ENCODE peak calls at places on chromosomes 6 and 20, in eight cellular contexts. One of them, this sample, is unnamed.

GRCh38 chr6:75279418-75279817 is 5.2 kb downstream of the TMEM30A start:
- DNase-seq in stomach: no peak
- DNase-seq in ovary: no peak
- DNase-seq in heart left ventricle: no peak
- DNase-seq in psoas muscle: no peak
- DNase-seq in neural progenitor cell: no peak
- DNase-seq in mammary epithelial cell: no peak
- DNase-seq in naive thymus-derived CD4-positive, alpha-beta T cell: no peak
- DNase-seq in this sample: no peak

GRCh38 chr20:13139459-13140150 is 81.5 kb upstream of the ISM1 start:
- DNase-seq in mammary epithelial cell: no peak
- DNase-seq in psoas muscle: no peak
- DNase-seq in heart left ventricle: no peak
- DNase-seq in naive thymus-derived CD4-positive, alpha-beta T cell: no peak
- DNase-seq in ovary: no peak
- DNase-seq in stomach: no peak
- DNase-seq in neural progenitor cell: no peak
- DNase-seq in this sample: no peak

GRCh38 chr6:31908791-31909190 is 6.9 kb upstream of the ZBTB12 start:
- DNase-seq in mammary epithelial cell: peak; percentile 74
- DNase-seq in psoas muscle: no peak
- DNase-seq in ovary: no peak
- DNase-seq in stomach: no peak
- DNase-seq in neural progenitor cell: no peak
- DNase-seq in naive thymus-derived CD4-positive, alpha-beta T cell: no peak
- DNase-seq in heart left ventricle: no peak
- DNase-seq in this sample: no peak

GRCh38 chr6:157712585-157713295 is 110.3 kb upstream of the SNX9 start:
- DNase-seq in mammary epithelial cell: no peak
- DNase-seq in neural progenitor cell: no peak
- DNase-seq in heart left ventricle: no peak
- DNase-seq in stomach: no peak
- DNase-seq in ovary: no peak
- DNase-seq in psoas muscle: no peak
- DNase-seq in naive thymus-derived CD4-positive, alpha-beta T cell: no peak
- DNase-seq in this sample: no peak

GRCh38 chr20:50472693-50473610 is 37.2 kb upstream of the PTPN1 start:
- DNase-seq in stomach: no peak
- DNase-seq in neural progenitor cell: no peak
- DNase-seq in mammary epithelial cell: no peak
- DNase-seq in naive thymus-derived CD4-positive, alpha-beta T cell: no peak
- DNase-seq in psoas muscle: no peak
- DNase-seq in ovary: no peak
- DNase-seq in heart left ventricle: no peak
- DNase-seq in this sample: no peak

GRCh38 chr6:151425561-151425960 is 26.4 kb downstream of the RMND1 start:
- DNase-seq in naive thymus-derived CD4-positive, alpha-beta T cell: no peak
- DNase-seq in mammary epithelial cell: peak; percentile 60
- DNase-seq in stomach: no peak
- DNase-seq in psoas muscle: no peak
- DNase-seq in neural progenitor cell: no peak
- DNase-seq in heart left ventricle: no peak
- DNase-seq in ovary: no peak
- DNase-seq in this sample: no peak

GRCh38 chr6:165653196-165653595 is 9.8 kb downstream of the PDE10A start:
- DNase-seq in stomach: no peak
- DNase-seq in naive thymus-derived CD4-positive, alpha-beta T cell: no peak
- DNase-seq in psoas muscle: no peak
- DNase-seq in ovary: no peak
- DNase-seq in mammary epithelial cell: no peak
- DNase-seq in heart left ventricle: no peak
- DNase-seq in neural progenitor cell: no peak
- DNase-seq in this sample: no peak

GRCh38 chr6:35497571-35498406 is 910 bp upstream of the TEAD3 start:
- DNase-seq in neural progenitor cell: peak; percentile 67
- DNase-seq in heart left ventricle: peak; percentile 84
- DNase-seq in ovary: peak; percentile 90
- DNase-seq in mammary epithelial cell: peak; percentile 58
- DNase-seq in naive thymus-derived CD4-positive, alpha-beta T cell: peak; percentile 34
- DNase-seq in stomach: peak; percentile 56
- DNase-seq in psoas muscle: peak; percentile 85
- DNase-seq in this sample: peak; percentile 20

GRCh38 chr6:158978752-158979151 is 21.2 kb downstream of the RSPH3 start:
- DNase-seq in naive thymus-derived CD4-positive, alpha-beta T cell: no peak
- DNase-seq in stomach: no peak
- DNase-seq in mammary epithelial cell: peak; percentile 75
- DNase-seq in neural progenitor cell: no peak
- DNase-seq in ovary: no peak
- DNase-seq in psoas muscle: no peak
- DNase-seq in heart left ventricle: no peak
- DNase-seq in this sample: no peak

GRCh38 chr6:39493174-39493573 is 170.7 kb upstream of the KCNK16 start:
- DNase-seq in psoas muscle: no peak
- DNase-seq in heart left ventricle: no peak
- DNase-seq in stomach: no peak
- DNase-seq in naive thymus-derived CD4-positive, alpha-beta T cell: no peak
- DNase-seq in ovary: no peak
- DNase-seq in neural progenitor cell: no peak
- DNase-seq in mammary epithelial cell: no peak
- DNase-seq in this sample: no peak

GRCh38 chr6:41694815-41695536 is 40.4 kb downstream of the TFEB start:
- DNase-seq in mammary epithelial cell: no peak
- DNase-seq in naive thymus-derived CD4-positive, alpha-beta T cell: no peak
- DNase-seq in heart left ventricle: no peak
- DNase-seq in ovary: no peak
- DNase-seq in neural progenitor cell: no peak
- DNase-seq in stomach: no peak
- DNase-seq in psoas muscle: no peak
- DNase-seq in this sample: no peak

GRCh38 chr6:83605517-83605916 is 93.2 kb downstream of the PRSS35 start:
- DNase-seq in heart left ventricle: no peak
- DNase-seq in mammary epithelial cell: no peak
- DNase-seq in neural progenitor cell: peak; percentile 6
- DNase-seq in psoas muscle: no peak
- DNase-seq in ovary: no peak
- DNase-seq in stomach: no peak
- DNase-seq in naive thymus-derived CD4-positive, alpha-beta T cell: no peak
- DNase-seq in this sample: no peak

GRCh38 chr20:64063389-64064144 is 569 bp downstream of the TCEA2 start:
- DNase-seq in naive thymus-derived CD4-positive, alpha-beta T cell: no peak
- DNase-seq in ovary: peak; percentile 68
- DNase-seq in psoas muscle: no peak
- DNase-seq in neural progenitor cell: peak; percentile 56
- DNase-seq in heart left ventricle: no peak
- DNase-seq in stomach: no peak
- DNase-seq in mammary epithelial cell: no peak
- DNase-seq in this sample: peak; percentile 40

GRCh38 chr6:150667977-150668716 is 68.5 kb downstream of the PLEKHG1 start:
- DNase-seq in neural progenitor cell: peak; percentile 88
- DNase-seq in psoas muscle: peak; percentile 90
- DNase-seq in heart left ventricle: peak; percentile 90
- DNase-seq in stomach: peak; percentile 97
- DNase-seq in mammary epithelial cell: peak; percentile 93
- DNase-seq in naive thymus-derived CD4-positive, alpha-beta T cell: no peak
- DNase-seq in ovary: peak; percentile 93
- DNase-seq in this sample: peak; percentile 96

GRCh38 chr6:36724514-36725385 is 27.1 kb downstream of the RAB44 start:
- DNase-seq in ovary: peak; percentile 76
- DNase-seq in psoas muscle: peak; percentile 80
- DNase-seq in stomach: peak; percentile 89
- DNase-seq in naive thymus-derived CD4-positive, alpha-beta T cell: no peak
- DNase-seq in neural progenitor cell: peak; percentile 72
- DNase-seq in mammary epithelial cell: peak; percentile 63
- DNase-seq in heart left ventricle: peak; percentile 42
- DNase-seq in this sample: peak; percentile 86

GRCh38 chr6:79570802-79571367 is 33.7 kb upstream of the LCA5 start:
- DNase-seq in stomach: no peak
- DNase-seq in heart left ventricle: no peak
- DNase-seq in ovary: no peak
- DNase-seq in naive thymus-derived CD4-positive, alpha-beta T cell: peak; percentile 52
- DNase-seq in neural progenitor cell: no peak
- DNase-seq in psoas muscle: no peak
- DNase-seq in mammary epithelial cell: peak; percentile 36
- DNase-seq in this sample: no peak

GRCh38 chr6:19289408-19289967 is 547.7 kb upstream of the ID4 start:
- DNase-seq in psoas muscle: no peak
- DNase-seq in mammary epithelial cell: peak; percentile 32
- DNase-seq in heart left ventricle: no peak
- DNase-seq in neural progenitor cell: no peak
- DNase-seq in ovary: no peak
- DNase-seq in naive thymus-derived CD4-positive, alpha-beta T cell: no peak
- DNase-seq in stomach: no peak
- DNase-seq in this sample: no peak

GRCh38 chr20:64103871-64104666 is 3.3 kb downstream of the NPBWR2 start:
- DNase-seq in psoas muscle: no peak
- DNase-seq in stomach: no peak
- DNase-seq in neural progenitor cell: no peak
- DNase-seq in heart left ventricle: peak; percentile 14
- DNase-seq in ovary: peak; percentile 24
- DNase-seq in naive thymus-derived CD4-positive, alpha-beta T cell: no peak
- DNase-seq in mammary epithelial cell: no peak
- DNase-seq in this sample: no peak

DNA sequence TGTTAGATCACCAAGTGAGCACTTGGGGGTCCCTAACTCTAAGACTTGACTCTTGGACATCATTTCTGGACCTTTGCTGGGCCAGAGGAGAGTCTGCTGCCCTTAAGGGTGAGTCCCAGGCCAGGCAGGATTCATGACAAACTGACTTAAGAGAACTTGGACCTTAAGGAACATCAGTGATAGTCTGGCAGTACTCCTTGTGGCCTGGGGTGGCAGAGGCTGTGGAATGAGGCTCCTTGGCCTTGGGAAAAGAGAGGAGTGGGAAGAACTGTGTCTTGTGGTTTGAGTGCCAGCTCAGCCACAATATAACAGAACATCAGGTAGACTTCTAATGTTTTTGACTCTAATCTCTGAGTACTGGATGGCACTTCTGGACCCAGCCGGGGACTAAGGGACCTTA is 478.7 kb downstream of the MEI4 start:
- DNase-seq in heart left ventricle: no peak
- DNase-seq in neural progenitor cell: no peak
- DNase-seq in ovary: no peak
- DNase-seq in psoas muscle: no peak
- DNase-seq in naive thymus-derived CD4-positive, alpha-beta T cell: no peak
- DNase-seq in stomach: no peak
- DNase-seq in mammary epithelial cell: no peak
- DNase-seq in this sample: no peak
- H3K9me3 ChIP-seq in heart left ventricle: no peaks in the 10 kb centered on the region
- H3K9me3 ChIP-seq in neural progenitor cell: no peaks in the 10 kb centered on the region
- H3K9me3 ChIP-seq in ovary: no peaks in the 10 kb centered on the region
- H3K9me3 ChIP-seq in psoas muscle: peaks cover 3% of the 10 kb centered on the region
- H3K9me3 ChIP-seq in naive thymus-derived CD4-positive, alpha-beta T cell: no peaks in the 10 kb centered on the region
- H3K9me3 ChIP-seq in stomach: peaks cover 10% of the 10 kb centered on the region
- H3K9me3 ChIP-seq in mammary epithelial cell: no peaks in the 10 kb centered on the region
- H3K9me3 ChIP-seq in this sample: no peaks in the 10 kb centered on the region

GRCh38 chr6:167401525-167402194 is 76.8 kb downstream of the TTLL2 start:
- DNase-seq in heart left ventricle: no peak
- DNase-seq in stomach: peak; percentile 43
- DNase-seq in ovary: no peak
- DNase-seq in mammary epithelial cell: no peak
- DNase-seq in neural progenitor cell: no peak
- DNase-seq in naive thymus-derived CD4-positive, alpha-beta T cell: no peak
- DNase-seq in psoas muscle: no peak
- DNase-seq in this sample: peak; percentile 43

GRCh38 chr6:167405778-167406532 is 81.1 kb downstream of the TTLL2 start:
- DNase-seq in heart left ventricle: no peak
- DNase-seq in mammary epithelial cell: no peak
- DNase-seq in naive thymus-derived CD4-positive, alpha-beta T cell: no peak
- DNase-seq in psoas muscle: no peak
- DNase-seq in ovary: no peak
- DNase-seq in stomach: no peak
- DNase-seq in neural progenitor cell: no peak
- DNase-seq in this sample: no peak

GRCh38 chr6:167402195-167402686 is 77.4 kb downstream of the TTLL2 start:
- DNase-seq in neural progenitor cell: no peak
- DNase-seq in heart left ventricle: no peak
- DNase-seq in naive thymus-derived CD4-positive, alpha-beta T cell: no peak
- DNase-seq in mammary epithelial cell: no peak
- DNase-seq in psoas muscle: no peak
- DNase-seq in ovary: no peak
- DNase-seq in stomach: no peak
- DNase-seq in this sample: no peak

GRCh38 chr6:167403427-167403826 is 78.5 kb downstream of the TTLL2 start:
- DNase-seq in ovary: no peak
- DNase-seq in naive thymus-derived CD4-positive, alpha-beta T cell: no peak
- DNase-seq in stomach: no peak
- DNase-seq in mammary epithelial cell: no peak
- DNase-seq in heart left ventricle: no peak
- DNase-seq in neural progenitor cell: no peak
- DNase-seq in psoas muscle: no peak
- DNase-seq in this sample: no peak

DNA sequence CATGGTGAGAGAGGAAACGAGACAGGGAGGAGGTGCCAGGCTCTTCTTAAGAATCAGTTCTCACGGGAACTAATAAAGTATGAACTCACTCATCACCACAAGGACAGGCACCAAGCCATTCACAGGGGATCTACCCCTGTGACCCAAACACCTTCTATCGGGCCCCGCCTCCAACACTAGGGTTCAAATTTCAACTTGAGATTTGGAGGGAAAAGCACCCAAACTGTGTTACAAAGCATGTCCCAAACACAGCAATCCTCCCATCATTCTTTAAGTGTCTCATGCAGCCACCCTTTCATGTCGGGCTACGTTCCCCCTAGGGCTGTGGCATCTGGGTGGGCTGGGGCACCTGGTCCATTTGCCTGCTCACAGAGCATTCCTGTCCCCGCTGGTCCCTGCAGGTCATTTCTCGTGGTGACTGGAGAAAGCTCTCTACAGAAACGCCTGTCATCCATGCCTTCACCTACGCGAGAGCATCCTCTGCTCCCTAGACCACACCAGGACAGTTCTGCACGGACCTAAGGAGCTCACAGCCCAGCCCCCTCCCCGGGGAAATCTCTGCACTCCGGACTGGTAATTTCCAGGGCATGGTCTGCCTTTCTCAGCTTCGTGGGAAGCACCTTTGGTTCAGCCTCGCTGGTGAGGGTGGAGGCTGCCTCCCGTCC is 79.6 kb downstream of the TTLL2 start:
- DNase-seq in heart left ventricle: no peak
- DNase-seq in mammary epithelial cell: no peak
- DNase-seq in neural progenitor cell: no peak
- DNase-seq in ovary: no peak
- DNase-seq in psoas muscle: no peak
- DNase-seq in stomach: no peak
- DNase-seq in naive thymus-derived CD4-positive, alpha-beta T cell: no peak
- DNase-seq in this sample: no peak
- H3K9me3 ChIP-seq in heart left ventricle: no peaks in the 10 kb centered on the region
- H3K9me3 ChIP-seq in mammary epithelial cell: peaks cover 34% of the 10 kb centered on the region
- H3K9me3 ChIP-seq in neural progenitor cell: no peaks in the 10 kb centered on the region
- H3K9me3 ChIP-seq in ovary: no peaks in the 10 kb centered on the region
- H3K9me3 ChIP-seq in psoas muscle: no peaks in the 10 kb centered on the region
- H3K9me3 ChIP-seq in stomach: no peaks in the 10 kb centered on the region
- H3K9me3 ChIP-seq in naive thymus-derived CD4-positive, alpha-beta T cell: no peaks in the 10 kb centered on the region
- H3K9me3 ChIP-seq in this sample: no peaks in the 10 kb centered on the region

GRCh38 chr6:28774292-28775051 is 149.3 kb downstream of the TRIM27 start:
- DNase-seq in stomach: no peak
- DNase-seq in ovary: no peak
- DNase-seq in heart left ventricle: no peak
- DNase-seq in mammary epithelial cell: no peak
- DNase-seq in neural progenitor cell: no peak
- DNase-seq in naive thymus-derived CD4-positive, alpha-beta T cell: no peak
- DNase-seq in psoas muscle: no peak
- DNase-seq in this sample: no peak
- H3K9me3 ChIP-seq in stomach: peaks cover 37% of the 10 kb centered on the region
- H3K9me3 ChIP-seq in ovary: no peaks in the 10 kb centered on the region
- H3K9me3 ChIP-seq in heart left ventricle: no peaks in the 10 kb centered on the region
- H3K9me3 ChIP-seq in mammary epithelial cell: no peaks in the 10 kb centered on the region
- H3K9me3 ChIP-seq in neural progenitor cell: no peaks in the 10 kb centered on the region
- H3K9me3 ChIP-seq in naive thymus-derived CD4-positive, alpha-beta T cell: no peaks in the 10 kb centered on the region
- H3K9me3 ChIP-seq in psoas muscle: no peaks in the 10 kb centered on the region
- H3K9me3 ChIP-seq in this sample: no peaks in the 10 kb centered on the region

GRCh38 chr20:49279677-49280462 is 2.0 kb upstream of the ZNFX1 start:
- DNase-seq in stomach: no peak
- DNase-seq in naive thymus-derived CD4-positive, alpha-beta T cell: no peak
- DNase-seq in psoas muscle: no peak
- DNase-seq in heart left ventricle: no peak
- DNase-seq in ovary: no peak
- DNase-seq in neural progenitor cell: no peak
- DNase-seq in mammary epithelial cell: no peak
- DNase-seq in this sample: no peak
- H3K9me3 ChIP-seq in stomach: peaks cover 37% of the 10 kb centered on the region
- H3K9me3 ChIP-seq in naive thymus-derived CD4-positive, alpha-beta T cell: peaks cover 14% of the 10 kb centered on the region
- H3K9me3 ChIP-seq in psoas muscle: no peaks in the 10 kb centered on the region
- H3K9me3 ChIP-seq in heart left ventricle: no peaks in the 10 kb centered on the region
- H3K9me3 ChIP-seq in ovary: no peaks in the 10 kb centered on the region
- H3K9me3 ChIP-seq in neural progenitor cell: no peaks in the 10 kb centered on the region
- H3K9me3 ChIP-seq in mammary epithelial cell: no peaks in the 10 kb centered on the region
- H3K9me3 ChIP-seq in this sample: peaks cover 1% of the 10 kb centered on the region